ENCODE peak calls at places on chromosomes 4 and X, in six cellular contexts. X is K562, E is IMR-90, C is BJ, B is breast epithelium, V is AG09319. Q is an unnamed sample.

GRCh38 chrX:104343408-104344129 is 88.8 kb upstream of the ESX1 start:
- DNase-seq in X (peak), E (peak), C (peak), B (no peak), V (peak), Q (no peak)

GRCh38 chrX:153423652-153424051 is 12.4 kb downstream of the ZFP92 start:
- DNase-seq in X (no peak), E (no peak), C (no peak), B (no peak), V (no peak), Q (no peak)

GRCh38 chr4:79454656-79455055 is 46.6 kb upstream of the GK2 start:
- DNase-seq in X (no peak), E (no peak), C (no peak), B (no peak), V (no peak), Q (no peak)

GRCh38 chr4:139025841-139026240 is 10.3 kb downstream of the NOCT start:
- DNase-seq in X (no peak), E (peak), C (no peak), B (no peak), V (no peak), Q (no peak)

GRCh38 chrX:72308566-72309296 is 3.0 kb upstream of the CITED1 start:
- DNase-seq in X (peak), E (peak), C (no peak), B (peak), V (no peak), Q (peak)

GRCh38 chr4:41540687-41541086 is 2.7 kb downstream of the LIMCH1 start:
- DNase-seq in X (no peak), E (no peak), C (no peak), B (no peak), V (no peak), Q (no peak)

GRCh38 chr4:900073-900472 is 32.0 kb downstream of the GAK start:
- DNase-seq in X (no peak), E (no peak), C (no peak), B (no peak), V (no peak), Q (no peak)

GRCh38 chr4:153988446-153988845 is 199.6 kb upstream of the SFRP2 start:
- DNase-seq in X (no peak), E (no peak), C (no peak), B (no peak), V (no peak), Q (no peak)

GRCh38 chr4:139763668-139764067 is 98.0 kb downstream of the MGST2 start:
- DNase-seq in X (no peak), E (no peak), C (no peak), B (no peak), V (no peak), Q (no peak)

GRCh38 chrX:15606064-15606590 is 5.4 kb upstream of the ACE2 start:
- DNase-seq in X (no peak), E (no peak), C (no peak), B (no peak), V (no peak), Q (no peak)

GRCh38 chr4:130131536-130131935 is 1035.6 kb downstream of the C4orf33 start:
- DNase-seq in X (no peak), E (no peak), C (no peak), B (no peak), V (no peak), Q (no peak)

GRCh38 chr4:127781303-127782024 is 658 bp upstream of the HSPA4L start:
- DNase-seq in X (no peak), E (peak), C (no peak), B (peak), V (peak), Q (no peak)

GRCh38 chr4:128525387-128525786 is 237.8 kb upstream of the PGRMC2 start:
- DNase-seq in X (peak), E (peak), C (no peak), B (no peak), V (no peak), Q (no peak)

GRCh38 chrX:65667503-65668355 is at the start of gene MSN:
- DNase-seq in X (peak), E (peak), C (no peak), B (peak), V (no peak), Q (no peak)

GRCh38 chr4:77745792-77746191 is 73.4 kb downstream of the CNOT6L start:
- DNase-seq in X (no peak), E (no peak), C (no peak), B (no peak), V (no peak), Q (no peak)

GRCh38 chr4:135838889-135839288 is 1637.3 kb upstream of the PABPC4L start:
- DNase-seq in X (no peak), E (peak), C (no peak), B (no peak), V (no peak), Q (no peak)

GRCh38 chrX:129006491-129006890 is 516.8 kb downstream of the SMARCA1 start:
- DNase-seq in X (no peak), E (no peak), C (no peak), B (no peak), V (no peak), Q (no peak)

GRCh38 chr4:176334066-176334465 is 14.3 kb downstream of the SPCS3 start:
- DNase-seq in X (no peak), E (no peak), C (no peak), B (no peak), V (no peak), Q (no peak)

GRCh38 chr4:34371676-34372075 is 1872.6 kb downstream of the ARAP2 start:
- DNase-seq in X (no peak), E (no peak), C (no peak), B (no peak), V (no peak), Q (no peak)

GRCh38 chr4:80646061-80646460 is 310.5 kb downstream of the CFAP299 start:
- DNase-seq in X (no peak), E (no peak), C (peak), B (no peak), V (peak), Q (no peak)

GRCh38 chrX:139044680-139045079 is 333.2 kb upstream of the FGF13 start:
- DNase-seq in X (no peak), E (no peak), C (no peak), B (no peak), V (no peak), Q (no peak)

GRCh38 chrX:1581132-1581531 is 10.3 kb upstream of the AKAP17A start:
- DNase-seq in X (peak), E (no peak), C (no peak), B (no peak), V (no peak), Q (no peak)

GRCh38 chrX:150152546-150152945 is 210.6 kb upstream of the MAMLD1 start:
- DNase-seq in X (no peak), E (no peak), C (no peak), B (no peak), V (no peak), Q (no peak)

GRCh38 chrX:85517994-85518718 is 138.7 kb upstream of the POF1B start:
- DNase-seq in X (no peak), E (no peak), C (no peak), B (no peak), V (no peak), Q (no peak)

GRCh38 chrX:134908235-134908834 is 82.5 kb upstream of the SMIM10 start:
- DNase-seq in X (peak), E (peak), C (no peak), B (no peak), V (no peak), Q (no peak)

GRCh38 chrX:9670136-9670905 is 95.3 kb downstream of the GPR143 start:
- DNase-seq in X (peak), E (peak), C (no peak), B (no peak), V (peak), Q (no peak)

GRCh38 chr4:80077639-80078038 is 4.6 kb upstream of the ANTXR2 start:
- DNase-seq in X (no peak), E (peak), C (no peak), B (no peak), V (no peak), Q (no peak)

GRCh38 chrX:125004799-125005198 is 314.9 kb upstream of the TEX13C start:
- DNase-seq in X (peak), E (no peak), C (no peak), B (no peak), V (no peak), Q (no peak)

GRCh38 chr4:77994194-77994721 is 62.9 kb upstream of the FRAS1 start:
- DNase-seq in X (peak), E (peak), C (peak), B (no peak), V (peak), Q (no peak)

GRCh38 chrX:26411045-26411444 is 195.1 kb downstream of the MAGEB5 start:
- DNase-seq in X (no peak), E (no peak), C (no peak), B (no peak), V (no peak), Q (no peak)

GRCh38 chr4:89268572-89269180 is 38.9 kb downstream of the GPRIN3 start:
- DNase-seq in X (no peak), E (no peak), C (no peak), B (no peak), V (no peak), Q (no peak)

GRCh38 chr4:149264093-149264733 is 551.4 kb downstream of the IQCM start:
- DNase-seq in X (peak), E (peak), C (no peak), B (no peak), V (peak), Q (no peak)

GRCh38 chrX:3520987-3521875 is 174.8 kb upstream of the MXRA5 start:
- DNase-seq in X (no peak), E (peak), C (no peak), B (no peak), V (no peak), Q (no peak)

GRCh38 chr4:20253272-20253798 is 1.6 kb downstream of the SLIT2 start:
- DNase-seq in X (no peak), E (peak), C (no peak), B (no peak), V (no peak), Q (no peak)

DNA sequence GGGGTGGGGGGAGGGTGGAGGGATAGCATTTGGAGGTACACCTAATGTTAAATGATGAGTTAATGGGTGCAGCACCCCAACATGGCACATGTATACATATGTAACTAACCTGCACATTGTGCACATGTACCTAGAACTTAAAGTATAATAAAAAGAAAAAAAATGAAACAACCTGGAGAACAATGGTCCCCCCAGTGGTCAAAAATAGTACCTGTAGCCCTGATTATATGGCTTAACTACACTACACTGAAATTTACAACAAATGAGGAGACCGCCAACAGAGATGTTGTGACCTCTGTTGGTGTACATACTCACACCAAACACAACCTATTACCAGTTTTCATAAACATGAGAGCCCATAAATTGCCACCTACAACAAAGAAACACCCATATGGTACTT is 7.3 kb upstream of the MAGEE1 start:
- DNase-seq in X (no peak), E (no peak), C (no peak), B (no peak), V (no peak), Q (no peak)
- TF ChIP-seq CTCF in X (no peak), E (no peak), C (peak), B (no peak), V (peak), Q (no peak)

DNA sequence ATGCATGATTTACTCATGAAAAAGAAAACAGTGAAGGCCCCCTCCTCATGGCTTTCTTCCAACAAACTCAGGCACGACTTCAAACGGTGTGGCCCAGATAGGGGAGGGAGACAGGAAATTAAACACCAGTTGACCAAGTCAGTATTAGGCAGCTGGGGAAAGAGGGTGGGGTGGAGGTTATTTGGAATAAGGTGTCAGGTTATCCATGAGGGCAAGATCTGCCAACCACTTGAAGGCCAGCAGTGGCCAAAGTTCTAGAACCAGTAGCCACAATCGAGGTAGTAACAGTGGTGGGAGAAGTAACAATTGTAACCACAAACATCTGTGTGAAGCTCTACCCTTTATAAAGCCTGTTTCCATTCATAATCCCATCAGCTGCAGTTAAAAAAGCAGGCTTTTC is 60.1 kb downstream of the SEPSECS start:
- DNase-seq in X (no peak), E (no peak), C (no peak), B (no peak), V (no peak), Q (no peak)
- TF ChIP-seq CTCF in X (no peak), E (no peak), C (no peak), B (no peak), V (no peak), Q (no peak)

DNA sequence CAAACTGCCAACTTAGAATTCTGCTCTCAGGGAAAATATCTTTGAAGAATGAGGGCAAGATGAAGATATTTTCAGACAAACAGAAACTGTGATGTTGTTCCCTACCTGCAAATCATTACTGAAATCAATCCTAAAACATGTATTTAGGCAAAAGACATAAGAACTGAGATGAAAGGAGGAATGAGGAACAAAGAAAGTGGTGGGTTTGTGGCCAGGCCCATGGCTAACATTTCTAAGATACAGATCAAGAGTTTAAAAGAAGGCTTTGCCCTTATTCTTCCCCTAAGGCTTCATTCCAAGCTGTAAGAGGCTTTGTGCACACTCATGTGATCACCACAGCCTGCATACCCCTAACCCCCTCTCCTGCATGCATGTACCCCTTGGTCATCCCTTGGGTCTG is 46.5 kb downstream of the ADGRG2 start:
- DNase-seq in X (no peak), E (no peak), C (no peak), B (no peak), V (no peak), Q (no peak)
- TF ChIP-seq CTCF in X (no peak), E (no peak), C (no peak), B (no peak), V (no peak), Q (no peak)

GRCh38 chr4:13907255-13907751 is 279.8 kb upstream of the BOD1L1 start:
- DNase-seq in X (no peak), E (peak), C (peak), B (no peak), V (peak), Q (no peak)
- TF ChIP-seq CTCF in X (no peak), E (peak), C (peak), B (no peak), V (peak), Q (no peak)

GRCh38 chrX:40523852-40524251 is 56.9 kb upstream of the ATP6AP2 start:
- DNase-seq in X (no peak), E (no peak), C (no peak), B (no peak), V (no peak), Q (no peak)
- TF ChIP-seq CTCF in X (no peak), E (no peak), C (no peak), B (no peak), V (no peak), Q (no peak)

GRCh38 chr4:180057198-180057821 is 2185.9 kb upstream of the TENM3 start:
- DNase-seq in X (no peak), E (no peak), C (no peak), B (no peak), V (no peak), Q (no peak)
- TF ChIP-seq CTCF in X (no peak), E (no peak), C (no peak), B (no peak), V (peak), Q (peak)

Q was measured in mesothelial cell of epicardium.